ENCODE peak calls at places on chromosomes 16 and 17, in nine cellular contexts. W is upper lobe of right lung; V is A549; S is fibroblast of mammary gland; I is uterus; U is neural progenitor cell; Q is effector memory CD4-positive, alpha-beta T cell; N is K562; J is thoracic aorta. R is an unnamed sample.

GRCh38 chr17:18992454-18993130 is 12.0 kb downstream of the FAM83G start:
- DNase-seq in N (no peak), I (no peak), S (no peak), Q (peak; percentile 35), J (no peak), W (peak; percentile 81), U (no peak), V (no peak), R (peak; percentile 49)

GRCh38 chr16:89565506-89566372 is 5.3 kb downstream of the RPL13 start:
- DNase-seq in J (no peak), W (peak; percentile 85), U (peak; percentile 64), S (peak; percentile 49), I (no peak), V (peak; percentile 74), Q (peak; percentile 22), N (peak; percentile 62), R (peak; percentile 62)

GRCh38 chr16:66878067-66878466 is 2.2 kb upstream of the PDP2 start:
- DNase-seq in N (no peak), I (no peak), V (no peak), U (no peak), Q (no peak), W (no peak), S (peak; percentile 20), J (no peak), R (no peak)

GRCh38 chr17:77735341-77736206 is 222.9 kb upstream of the TNRC6C start:
- DNase-seq in Q (no peak), I (peak; percentile 70), N (peak; percentile 77), S (no peak), U (peak; percentile 44), W (peak; percentile 85), J (peak; percentile 41), V (no peak), R (no peak)

GRCh38 chr17:10751569-10751968 is 21.7 kb upstream of the TMEM220 start:
- DNase-seq in N (no peak), I (no peak), Q (no peak), J (no peak), V (no peak), S (no peak), U (no peak), W (no peak), R (no peak)

GRCh38 chr16:81136331-81137011 is 40.3 kb upstream of the GCSH start:
- DNase-seq in U (no peak), I (no peak), W (no peak), Q (no peak), N (no peak), J (no peak), S (no peak), V (peak; percentile 28), R (no peak)

GRCh38 chr17:19647697-19648474 is 665 bp upstream of the ALDH3A2 start:
- DNase-seq in J (peak; percentile 42), W (peak; percentile 86), V (peak; percentile 86), N (no peak), S (peak; percentile 78), I (peak; percentile 76), U (peak; percentile 82), Q (peak; percentile 6), R (no peak)

GRCh38 chr16:74667215-74667765 is 613 bp upstream of the RFWD3 start:
- DNase-seq in J (no peak), S (no peak), Q (peak; percentile 11), V (peak; percentile 14), N (peak; percentile 46), W (no peak), U (peak; percentile 79), I (peak; percentile 24), R (peak; percentile 33)

GRCh38 chr16:58634265-58634802 is 4.7 kb upstream of the CNOT1 start:
- DNase-seq in I (no peak), V (no peak), Q (no peak), S (no peak), W (no peak), J (no peak), U (no peak), N (no peak), R (no peak)

GRCh38 chr16:27426423-27427408 is 24.7 kb downstream of the IL21R start:
- DNase-seq in J (no peak), N (peak; percentile 78), Q (peak; percentile 41), S (peak; percentile 96), I (no peak), V (peak; percentile 47), W (peak; percentile 57), U (no peak), R (peak; percentile 88)

GRCh38 chr16:81808933-81809480 is 29.9 kb downstream of the PLCG2 start:
- DNase-seq in W (no peak), S (no peak), Q (no peak), U (no peak), J (no peak), N (no peak), I (no peak), V (no peak), R (no peak)

GRCh38 chr16:48420437-48420836 is 35.2 kb upstream of the SIAH1 start:
- DNase-seq in V (no peak), S (no peak), N (no peak), Q (no peak), I (no peak), W (no peak), J (no peak), U (no peak), R (no peak)

GRCh38 chr17:58575511-58575910 is 61.1 kb upstream of the MTMR4 start:
- DNase-seq in Q (no peak), S (peak; percentile 84), N (peak; percentile 32), J (no peak), V (peak; percentile 28), I (no peak), W (no peak), U (no peak), R (no peak)

GRCh38 chr17:76696763-76697701 is 13.7 kb downstream of the MXRA7 start:
- DNase-seq in U (no peak), I (no peak), J (no peak), N (no peak), Q (no peak), S (peak; percentile 89), V (no peak), W (no peak), R (no peak)

GRCh38 chr17:2466936-2467335 is 44.8 kb downstream of the METTL16 start:
- DNase-seq in I (no peak), N (no peak), J (no peak), V (no peak), Q (no peak), U (no peak), W (no peak), S (no peak), R (no peak)

GRCh38 chr17:79838541-79839274 is 532 bp downstream of the CBX4 start:
- DNase-seq in J (no peak), I (peak; percentile 53), S (peak; percentile 51), Q (peak; percentile 29), N (peak; percentile 63), U (peak; percentile 87), V (peak; percentile 70), W (peak; percentile 82), R (peak; percentile 78)

DNA sequence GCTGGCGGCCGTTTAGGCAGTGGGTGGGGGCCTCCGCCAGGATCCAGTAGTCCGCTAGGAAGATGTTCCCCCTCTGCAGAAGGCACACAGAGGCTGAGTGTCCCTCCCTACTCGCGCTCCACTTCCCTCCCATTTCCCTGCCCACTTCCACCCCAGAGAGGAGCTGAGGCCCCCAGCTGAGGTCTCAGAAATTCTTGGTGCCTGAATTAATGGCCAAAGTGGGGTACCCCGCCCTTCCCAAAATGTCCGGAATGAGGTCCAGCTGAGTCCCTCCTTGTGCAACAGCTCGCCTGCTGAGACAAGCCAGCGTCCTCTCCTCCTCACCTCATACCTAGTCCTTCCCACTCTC is 7.9 kb downstream of the ALOXE3 start:
- DNase-seq in S (no peak), Q (no peak), W (no peak), J (no peak), U (no peak), I (no peak), V (no peak), N (no peak), R (no peak)
- H3K4me3 ChIP-seq in S (no peak overlapping the region), Q (peak overlapping the region; percentile 64), W (no peak overlapping the region), J (no peak overlapping the region), U (peak overlapping the region; percentile 50), I (no peak overlapping the region), V (no peak overlapping the region), N (peak overlapping the region; percentile 38), R (peak overlapping the region; percentile 65)

GRCh38 chr16:78291642-78292041 is 192.2 kb downstream of the WWOX start:
- DNase-seq in N (no peak), J (no peak), U (peak; percentile 26), Q (no peak), S (no peak), V (no peak), I (peak; percentile 41), W (no peak), R (no peak)

GRCh38 chr16:78288915-78289314 is 189.5 kb downstream of the WWOX start:
- DNase-seq in W (no peak), I (no peak), V (no peak), N (no peak), J (no peak), U (no peak), S (no peak), Q (no peak), R (no peak)

GRCh38 chr16:78289368-78289767 is 189.9 kb downstream of the WWOX start:
- DNase-seq in W (no peak), V (no peak), Q (no peak), N (no peak), I (no peak), J (no peak), S (no peak), U (no peak), R (no peak)

GRCh38 chr16:78290498-78291271 is 191.2 kb downstream of the WWOX start:
- DNase-seq in U (no peak), J (no peak), Q (no peak), I (no peak), V (no peak), N (no peak), W (no peak), S (no peak), R (no peak)

GRCh38 chr16:78289844-78290277 is 190.4 kb downstream of the WWOX start:
- DNase-seq in I (no peak), J (no peak), W (no peak), V (no peak), Q (no peak), S (no peak), U (peak; percentile 43), N (no peak), R (no peak)
- H3K4me3 ChIP-seq in I (no peak overlapping the region), J (no peak overlapping the region), W (no peak overlapping the region), V (no peak overlapping the region), Q (no peak overlapping the region), S (no peak overlapping the region), U (no peak overlapping the region), N (no peak overlapping the region), R (no peak overlapping the region)

DNA sequence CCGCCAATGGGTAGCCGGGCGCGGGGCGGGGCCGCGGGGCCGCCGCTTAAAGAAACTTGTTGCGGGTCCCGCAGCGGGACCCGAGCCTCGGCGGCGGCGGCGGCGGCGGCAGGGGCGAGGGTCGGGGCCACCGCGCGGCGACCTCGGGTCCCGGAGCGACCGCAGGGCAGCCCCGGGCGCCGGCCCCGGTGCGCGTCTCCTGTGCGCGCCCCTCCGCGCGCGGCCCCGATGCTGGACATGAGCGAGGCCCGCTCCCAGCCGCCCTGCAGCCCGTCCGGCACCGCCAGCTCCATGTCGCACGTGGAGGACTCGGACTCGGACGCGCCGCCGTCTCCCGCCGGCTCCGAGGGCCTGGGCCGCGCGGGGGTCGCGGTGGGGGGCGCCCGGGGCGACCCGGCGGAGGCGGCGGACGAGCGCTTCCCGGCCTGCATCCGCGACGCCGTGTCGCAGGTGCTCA is at the start of gene SOX8:
- DNase-seq in S (no peak), J (no peak), U (peak; percentile 87), N (no peak), W (no peak), V (no peak), I (no peak), Q (no peak), R (no peak)
- H3K4me3 ChIP-seq in S (no peak within 1 kb of the TSS), J (peak within 1 kb of the TSS; percentile 73), U (peak within 1 kb of the TSS; percentile 63), N (peak within 1 kb of the TSS; percentile 13), W (peak within 1 kb of the TSS; percentile 43), V (peak within 1 kb of the TSS; percentile 59), I (peak within 1 kb of the TSS; percentile 37), Q (peak within 1 kb of the TSS; percentile 71), R (peak within 1 kb of the TSS; percentile 26)

GRCh38 chr17:28228109-28228840 is 90.7 kb upstream of the TMEM97 start:
- DNase-seq in W (no peak), J (no peak), S (no peak), U (peak; percentile 50), N (no peak), Q (no peak), V (peak; percentile 55), I (no peak), R (no peak)
- H3K4me3 ChIP-seq in W (peak overlapping the region; percentile 46), J (peak overlapping the region; percentile 60), S (peak overlapping the region; percentile 37), U (peak overlapping the region; percentile 73), N (no peak overlapping the region), Q (peak overlapping the region; percentile 20), V (peak overlapping the region; percentile 58), I (peak overlapping the region; percentile 14), R (no peak overlapping the region)

R was measured in CD8-positive, alpha-beta memory T cell.